ENCODE peak calls at places on chromosome 18, in four cellular contexts. One of them, this sample, is unnamed. For H3K36me3, the result is how much of the 10 kb centered on the place peaks cover.

GRCh38 chr18:76558881-76559667 is 64.0 kb upstream of the ZNF516 start:
- DNase-seq in PC-3: peak
- DNase-seq in small intestine: no peak
- DNase-seq in HepG2: no peak
- DNase-seq in this sample: peak

GRCh38 chr18:3722662-3723433 is 272.9 kb downstream of the TGIF1 start:
- DNase-seq in small intestine: peak
- DNase-seq in PC-3: no peak
- DNase-seq in HepG2: peak
- DNase-seq in this sample: no peak

GRCh38 chr18:25533088-25533676 is 181.2 kb upstream of the ZNF521 start:
- DNase-seq in small intestine: no peak
- DNase-seq in HepG2: no peak
- DNase-seq in PC-3: no peak
- DNase-seq in this sample: no peak

GRCh38 chr18:25134858-25135257 is 217.1 kb downstream of the ZNF521 start:
- DNase-seq in small intestine: no peak
- DNase-seq in HepG2: no peak
- DNase-seq in PC-3: no peak
- DNase-seq in this sample: no peak

GRCh38 chr18:69895081-69896047 is 52.3 kb downstream of the CD226 start:
- DNase-seq in PC-3: no peak
- DNase-seq in HepG2: no peak
- DNase-seq in small intestine: peak
- DNase-seq in this sample: peak

GRCh38 chr18:48278081-48278480 is 131.1 kb downstream of the ZBTB7C start:
- DNase-seq in HepG2: no peak
- DNase-seq in small intestine: no peak
- DNase-seq in PC-3: no peak
- DNase-seq in this sample: no peak

GRCh38 chr18:56043691-56044090 is 455.7 kb upstream of the TCF4 start:
- DNase-seq in small intestine: no peak
- DNase-seq in PC-3: no peak
- DNase-seq in HepG2: no peak
- DNase-seq in this sample: peak

GRCh38 chr18:77099501-77100370 is 32.8 kb downstream of the MBP start:
- DNase-seq in HepG2: no peak
- DNase-seq in PC-3: no peak
- DNase-seq in small intestine: no peak
- DNase-seq in this sample: peak

GRCh38 chr18:58462975-58463374 is 165.9 kb downstream of the ALPK2 start:
- DNase-seq in HepG2: no peak
- DNase-seq in PC-3: no peak
- DNase-seq in small intestine: no peak
- DNase-seq in this sample: no peak

GRCh38 chr18:56835331-56835730 is 184.2 kb downstream of the WDR7 start:
- DNase-seq in small intestine: no peak
- DNase-seq in HepG2: no peak
- DNase-seq in PC-3: peak
- DNase-seq in this sample: no peak

GRCh38 chr18:80197490-80197889 is 49.8 kb downstream of the PARD6G start:
- DNase-seq in PC-3: no peak
- DNase-seq in small intestine: no peak
- DNase-seq in HepG2: no peak
- DNase-seq in this sample: peak

GRCh38 chr18:79366177-79367094 is 29.3 kb upstream of the NFATC1 start:
- DNase-seq in HepG2: no peak
- DNase-seq in PC-3: no peak
- DNase-seq in small intestine: no peak
- DNase-seq in this sample: peak

GRCh38 chr18:27094621-27095020 is 90.5 kb downstream of the CHST9 start:
- DNase-seq in HepG2: peak
- DNase-seq in PC-3: no peak
- DNase-seq in small intestine: no peak
- DNase-seq in this sample: no peak

DNA sequence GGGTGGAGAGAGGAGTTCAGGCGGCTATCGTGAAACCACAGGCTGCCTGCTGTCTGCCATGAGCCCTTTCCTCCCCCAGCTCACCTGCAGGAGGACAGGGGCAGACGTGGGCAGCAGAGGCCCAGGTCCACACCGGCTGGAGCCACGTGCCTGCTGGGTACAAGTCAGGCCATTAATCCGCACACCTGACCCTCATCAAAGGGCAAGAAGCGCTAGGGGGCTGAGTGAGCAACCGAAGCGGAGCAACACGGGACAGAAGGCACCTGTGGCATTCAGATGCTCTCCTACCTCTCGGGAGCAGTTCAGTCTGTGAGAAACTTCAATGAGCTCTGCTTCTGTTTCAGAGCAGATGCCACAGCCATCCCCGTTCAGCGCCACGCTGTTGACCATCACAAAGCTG is 21.5 kb downstream of the MPPE1 start:
- DNase-seq in small intestine: no peak
- DNase-seq in PC-3: no peak
- DNase-seq in HepG2: no peak
- DNase-seq in this sample: no peak
- H3K36me3 ChIP-seq in small intestine: under half
- H3K36me3 ChIP-seq in PC-3: under half
- H3K36me3 ChIP-seq in HepG2: under half
- H3K36me3 ChIP-seq in this sample: half or more

GRCh38 chr18:9574473-9575115 is 39.8 kb downstream of the PPP4R1 start:
- DNase-seq in small intestine: no peak
- DNase-seq in HepG2: no peak
- DNase-seq in PC-3: no peak
- DNase-seq in this sample: no peak

GRCh38 chr18:9581667-9582066 is 32.7 kb downstream of the PPP4R1 start:
- DNase-seq in small intestine: no peak
- DNase-seq in HepG2: no peak
- DNase-seq in PC-3: no peak
- DNase-seq in this sample: no peak

GRCh38 chr18:9577361-9577760 is 37.0 kb downstream of the PPP4R1 start:
- DNase-seq in PC-3: no peak
- DNase-seq in small intestine: no peak
- DNase-seq in HepG2: no peak
- DNase-seq in this sample: no peak

GRCh38 chr18:9575558-9575957 is 38.8 kb downstream of the PPP4R1 start:
- DNase-seq in HepG2: peak
- DNase-seq in PC-3: peak
- DNase-seq in small intestine: peak
- DNase-seq in this sample: peak

GRCh38 chr18:9578306-9578705 is 36.1 kb downstream of the PPP4R1 start:
- DNase-seq in PC-3: peak
- DNase-seq in HepG2: no peak
- DNase-seq in small intestine: no peak
- DNase-seq in this sample: no peak
- H3K36me3 ChIP-seq in PC-3: half or more
- H3K36me3 ChIP-seq in HepG2: under half
- H3K36me3 ChIP-seq in small intestine: under half
- H3K36me3 ChIP-seq in this sample: half or more

GRCh38 chr18:23550898-23551297 is 35.4 kb downstream of the NPC1 start:
- DNase-seq in PC-3: no peak
- DNase-seq in HepG2: no peak
- DNase-seq in small intestine: no peak
- DNase-seq in this sample: no peak

GRCh38 chr18:23548719-23549118 is 37.6 kb downstream of the NPC1 start:
- DNase-seq in PC-3: no peak
- DNase-seq in HepG2: no peak
- DNase-seq in small intestine: no peak
- DNase-seq in this sample: no peak

GRCh38 chr18:23545247-23545789 is 41.0 kb downstream of the NPC1 start:
- DNase-seq in PC-3: no peak
- DNase-seq in HepG2: peak
- DNase-seq in small intestine: peak
- DNase-seq in this sample: no peak

GRCh38 chr18:23547306-23547705 is 39.0 kb downstream of the NPC1 start:
- DNase-seq in small intestine: no peak
- DNase-seq in HepG2: no peak
- DNase-seq in PC-3: peak
- DNase-seq in this sample: no peak

GRCh38 chr18:23547806-23548205 is 38.5 kb downstream of the NPC1 start:
- DNase-seq in small intestine: peak
- DNase-seq in HepG2: peak
- DNase-seq in PC-3: peak
- DNase-seq in this sample: no peak
- H3K36me3 ChIP-seq in small intestine: under half
- H3K36me3 ChIP-seq in HepG2: under half
- H3K36me3 ChIP-seq in PC-3: half or more
- H3K36me3 ChIP-seq in this sample: half or more

DNA sequence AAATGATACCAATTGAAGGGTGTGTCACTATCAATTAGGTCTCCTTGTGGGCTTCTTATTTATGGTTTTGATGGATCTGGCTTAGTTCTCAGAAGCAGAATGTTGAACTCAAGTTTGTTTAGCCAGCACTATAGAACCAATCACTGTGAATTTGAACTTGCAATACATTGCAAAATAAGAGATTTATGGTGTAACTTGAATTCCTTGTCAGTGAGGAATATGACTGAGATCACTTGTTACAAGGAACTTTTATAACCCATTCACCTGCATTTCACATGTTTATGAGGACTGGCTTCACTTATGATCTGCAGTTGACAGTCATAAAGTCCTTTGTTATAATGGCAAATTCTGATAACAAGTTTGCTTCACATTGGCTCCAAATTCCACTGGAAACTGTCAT is 9.8 kb downstream of the GATA6 start:
- DNase-seq in HepG2: no peak
- DNase-seq in PC-3: peak
- DNase-seq in small intestine: peak
- DNase-seq in this sample: peak
- H3K36me3 ChIP-seq in HepG2: under half
- H3K36me3 ChIP-seq in PC-3: under half
- H3K36me3 ChIP-seq in small intestine: under half
- H3K36me3 ChIP-seq in this sample: half or more

GRCh38 chr18:13100942-13101658 is 109.9 kb downstream of the CEP192 start:
- DNase-seq in HepG2: no peak
- DNase-seq in PC-3: no peak
- DNase-seq in small intestine: no peak
- DNase-seq in this sample: no peak
- H3K36me3 ChIP-seq in HepG2: under half
- H3K36me3 ChIP-seq in PC-3: half or more
- H3K36me3 ChIP-seq in small intestine: under half
- H3K36me3 ChIP-seq in this sample: half or more

DNA sequence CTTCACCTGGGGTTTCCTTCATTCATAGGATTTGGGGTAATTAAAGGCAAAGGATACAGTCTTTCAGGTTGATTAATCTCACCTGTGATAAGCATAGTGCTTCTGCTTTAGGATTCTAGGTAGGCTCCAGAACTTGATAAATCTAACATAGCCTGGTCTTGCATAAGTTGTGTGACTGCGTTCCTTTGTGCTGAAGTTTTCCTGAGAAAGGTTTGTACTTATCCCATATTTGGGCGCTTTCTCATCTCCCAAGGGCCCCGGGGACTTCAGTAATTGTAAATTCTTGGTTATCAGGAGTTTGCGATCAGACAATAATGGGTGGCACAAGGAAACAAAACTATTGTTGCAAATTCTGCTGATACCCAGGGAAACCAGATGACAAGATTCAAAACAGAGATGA is 53.1 kb downstream of the MTCL1 start:
- DNase-seq in HepG2: no peak
- DNase-seq in PC-3: no peak
- DNase-seq in small intestine: no peak
- DNase-seq in this sample: no peak
- H3K36me3 ChIP-seq in HepG2: under half
- H3K36me3 ChIP-seq in PC-3: under half
- H3K36me3 ChIP-seq in small intestine: under half
- H3K36me3 ChIP-seq in this sample: under half